ENCODE peak calls at places on chromosomes 13 and 19, in four cellular contexts. One of them, this sample, is unnamed.

GRCh38 chr19:2261438-2262172 is 5.4 kb upstream of the JSRP1 start:
- DNase-seq in heart right ventricle: no peak
- DNase-seq in mesenchymal stem cell: no peak
- DNase-seq in psoas muscle: no peak
- DNase-seq in this sample: no peak

GRCh38 chr19:49094505-49095482 is 9.5 kb downstream of the SNRNP70 start:
- DNase-seq in heart right ventricle: peak; percentile 73
- DNase-seq in mesenchymal stem cell: no peak
- DNase-seq in psoas muscle: peak; percentile 58
- DNase-seq in this sample: no peak

GRCh38 chr19:45769821-45770191 is 754 bp upstream of the SIX5 start:
- DNase-seq in mesenchymal stem cell: peak; percentile 68
- DNase-seq in psoas muscle: no peak
- DNase-seq in heart right ventricle: peak; percentile 45
- DNase-seq in this sample: no peak

GRCh38 chr13:102709536-102709935 is 14.7 kb upstream of the METTL21C start:
- DNase-seq in heart right ventricle: no peak
- DNase-seq in mesenchymal stem cell: no peak
- DNase-seq in psoas muscle: no peak
- DNase-seq in this sample: no peak

GRCh38 chr13:34258646-34259386 is 440.9 kb downstream of the RFC3 start:
- DNase-seq in heart right ventricle: no peak
- DNase-seq in psoas muscle: no peak
- DNase-seq in mesenchymal stem cell: no peak
- DNase-seq in this sample: no peak

GRCh38 chr19:21604941-21605548 is 99.6 kb downstream of the ZNF429 start:
- DNase-seq in heart right ventricle: peak; percentile 47
- DNase-seq in mesenchymal stem cell: no peak
- DNase-seq in psoas muscle: no peak
- DNase-seq in this sample: no peak

GRCh38 chr13:45541806-45542205 is 73.7 kb downstream of the ERICH6B start:
- DNase-seq in psoas muscle: no peak
- DNase-seq in heart right ventricle: no peak
- DNase-seq in mesenchymal stem cell: no peak
- DNase-seq in this sample: no peak

GRCh38 chr19:485583-486236 is 10.6 kb upstream of the MADCAM1 start:
- DNase-seq in psoas muscle: no peak
- DNase-seq in heart right ventricle: no peak
- DNase-seq in mesenchymal stem cell: peak; percentile 76
- DNase-seq in this sample: no peak

GRCh38 chr19:19652482-19653295 is 9.2 kb upstream of the GMIP start:
- DNase-seq in psoas muscle: no peak
- DNase-seq in heart right ventricle: no peak
- DNase-seq in mesenchymal stem cell: no peak
- DNase-seq in this sample: no peak

GRCh38 chr19:38263696-38264485 is 482 bp upstream of the SPINT2 start:
- DNase-seq in mesenchymal stem cell: peak; percentile 70
- DNase-seq in psoas muscle: no peak
- DNase-seq in heart right ventricle: no peak
- DNase-seq in this sample: peak; percentile 46

GRCh38 chr13:45209229-45209628 is 8.4 kb upstream of the KCTD4 start:
- DNase-seq in heart right ventricle: no peak
- DNase-seq in psoas muscle: no peak
- DNase-seq in mesenchymal stem cell: peak; percentile 70
- DNase-seq in this sample: no peak

GRCh38 chr13:113425931-113426590 is 27.2 kb downstream of the ADPRHL1 start:
- DNase-seq in mesenchymal stem cell: no peak
- DNase-seq in psoas muscle: no peak
- DNase-seq in heart right ventricle: no peak
- DNase-seq in this sample: no peak

DNA sequence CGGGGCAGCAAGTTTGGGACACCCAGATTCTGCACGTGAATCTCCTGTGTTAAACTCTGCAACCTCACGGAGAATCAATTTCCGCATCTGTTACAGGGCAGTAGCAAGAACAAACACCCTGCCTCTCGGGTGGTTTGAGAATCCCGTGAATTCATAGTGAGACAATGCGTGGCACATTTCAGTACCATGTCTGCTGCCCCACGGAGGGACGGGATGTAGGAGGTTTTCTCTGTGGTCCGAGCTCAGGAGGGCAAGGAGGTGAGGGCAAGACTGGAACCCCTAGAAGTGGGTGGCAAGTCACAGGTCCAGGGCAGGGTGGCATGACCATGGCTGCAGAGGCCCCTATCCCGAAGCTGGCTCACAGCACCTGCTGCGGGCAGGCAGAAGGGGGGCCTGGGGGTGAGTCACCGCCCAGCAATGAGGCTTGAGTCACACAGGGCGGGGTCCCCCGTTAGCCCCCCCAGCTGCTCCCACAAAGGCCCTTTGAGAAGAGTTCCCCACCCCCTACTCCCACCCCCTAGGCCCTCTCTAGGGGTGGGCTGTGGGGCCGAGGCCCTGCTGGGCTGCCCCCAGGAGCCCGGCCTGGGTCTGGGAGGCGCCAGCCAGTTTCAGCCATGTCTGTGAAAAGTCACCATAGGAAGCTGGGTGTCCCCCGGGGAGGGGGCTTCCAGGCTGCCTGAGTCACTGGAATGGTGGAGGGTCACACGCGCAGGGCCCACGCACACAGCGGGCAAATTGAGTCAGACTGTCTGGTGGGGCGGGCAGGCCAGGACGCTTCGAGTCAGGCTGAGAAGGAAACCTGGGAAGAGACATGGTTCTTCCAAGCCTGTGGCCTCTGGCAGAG is 25.8 kb upstream of the NANOS3 start:
- DNase-seq in mesenchymal stem cell: peak; percentile 96
- DNase-seq in psoas muscle: peak; percentile 92
- DNase-seq in heart right ventricle: peak; percentile 88
- DNase-seq in this sample: peak; percentile 70
- H3K4me1 ChIP-seq in mesenchymal stem cell: peaks cover 50% of the 10 kb centered on the region
- H3K4me1 ChIP-seq in psoas muscle: peaks cover 48% of the 10 kb centered on the region
- H3K4me1 ChIP-seq in heart right ventricle: peaks cover 23% of the 10 kb centered on the region
- H3K4me1 ChIP-seq in this sample: peaks cover 41% of the 10 kb centered on the region

GRCh38 chr19:57803594-57804325 is 11.0 kb downstream of the ZNF552 start:
- DNase-seq in mesenchymal stem cell: peak; percentile 86
- DNase-seq in heart right ventricle: no peak
- DNase-seq in psoas muscle: no peak
- DNase-seq in this sample: no peak

GRCh38 chr19:57803265-57803593 is 11.5 kb downstream of the ZNF552 start:
- DNase-seq in psoas muscle: no peak
- DNase-seq in mesenchymal stem cell: no peak
- DNase-seq in heart right ventricle: no peak
- DNase-seq in this sample: no peak

GRCh38 chr19:57802269-57802668 is 12.4 kb downstream of the ZNF552 start:
- DNase-seq in heart right ventricle: no peak
- DNase-seq in psoas muscle: no peak
- DNase-seq in mesenchymal stem cell: no peak
- DNase-seq in this sample: no peak

GRCh38 chr19:57800696-57801095 is 14.0 kb downstream of the ZNF552 start:
- DNase-seq in mesenchymal stem cell: no peak
- DNase-seq in heart right ventricle: no peak
- DNase-seq in psoas muscle: no peak
- DNase-seq in this sample: no peak
- H3K27ac ChIP-seq in mesenchymal stem cell: no peak overlapping the region
- H3K27ac ChIP-seq in heart right ventricle: no peak overlapping the region
- H3K27ac ChIP-seq in psoas muscle: no peak overlapping the region
- H3K27ac ChIP-seq in this sample: no peak overlapping the region

DNA sequence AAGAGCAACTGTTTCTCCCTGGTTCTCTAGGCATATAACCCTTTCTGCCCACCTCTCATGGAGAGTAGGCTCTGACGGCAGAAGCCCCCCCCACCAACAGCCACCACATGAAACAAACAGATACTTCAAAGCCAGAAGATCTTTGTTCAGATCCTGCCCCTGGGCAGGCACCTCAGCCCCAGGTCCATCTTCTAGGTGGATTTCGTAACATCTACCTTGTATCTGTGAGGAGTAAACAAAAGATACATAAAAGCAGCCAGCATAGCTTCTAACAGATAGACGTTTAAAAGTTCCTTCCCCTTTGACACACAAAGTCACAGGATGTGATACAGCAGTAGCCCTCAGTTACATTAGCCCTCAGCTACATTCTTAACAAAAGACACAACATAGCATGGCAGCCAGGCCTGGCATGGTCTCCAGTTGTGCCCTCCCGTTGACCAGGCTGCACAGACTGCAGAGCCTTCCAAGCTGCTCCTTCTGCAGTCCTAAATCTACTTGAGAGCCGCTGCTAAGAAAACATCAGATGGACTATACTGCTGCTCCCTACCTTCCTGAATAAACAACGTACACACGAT is 35.4 kb downstream of the BRD4 start:
- DNase-seq in mesenchymal stem cell: no peak
- DNase-seq in heart right ventricle: no peak
- DNase-seq in psoas muscle: no peak
- DNase-seq in this sample: no peak
- H3K4me1 ChIP-seq in mesenchymal stem cell: peaks cover 34% of the 10 kb centered on the region
- H3K4me1 ChIP-seq in heart right ventricle: peaks cover 53% of the 10 kb centered on the region
- H3K4me1 ChIP-seq in psoas muscle: peaks cover 96% of the 10 kb centered on the region
- H3K4me1 ChIP-seq in this sample: peaks cover 100% of the 10 kb centered on the region

DNA sequence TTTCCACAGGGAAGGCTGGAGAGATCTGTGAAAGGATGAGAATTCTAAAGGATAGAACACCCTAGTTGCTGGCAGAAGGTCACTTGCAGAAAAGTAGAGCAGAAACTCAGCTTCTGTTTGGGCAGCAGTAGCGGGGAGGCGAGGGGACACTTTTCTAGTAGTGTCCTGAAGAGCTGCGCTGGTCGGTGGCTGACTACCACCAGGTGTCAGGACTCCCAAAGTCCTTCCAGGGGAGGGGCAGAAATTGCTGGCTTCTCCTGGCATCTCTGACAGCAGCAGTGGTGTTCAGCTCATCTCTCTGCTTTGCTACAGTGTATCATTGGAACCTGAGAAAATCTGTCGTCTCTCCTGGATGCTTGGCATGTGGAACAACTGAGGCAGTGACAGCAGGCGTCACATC is 120.9 kb downstream of the ZDHHC20 start:
- DNase-seq in mesenchymal stem cell: peak; percentile 2
- DNase-seq in heart right ventricle: no peak
- DNase-seq in psoas muscle: no peak
- DNase-seq in this sample: no peak
- H3K27ac ChIP-seq in mesenchymal stem cell: no peak overlapping the region
- H3K27ac ChIP-seq in heart right ventricle: no peak overlapping the region
- H3K27ac ChIP-seq in psoas muscle: no peak overlapping the region
- H3K27ac ChIP-seq in this sample: no peak overlapping the region

GRCh38 chr13:56886398-56886797 is 254.3 kb upstream of the PRR20A start:
- DNase-seq in heart right ventricle: no peak
- DNase-seq in mesenchymal stem cell: no peak
- DNase-seq in psoas muscle: no peak
- DNase-seq in this sample: no peak
- H3K4me1 ChIP-seq in heart right ventricle: no peaks in the 10 kb centered on the region
- H3K4me1 ChIP-seq in mesenchymal stem cell: no peaks in the 10 kb centered on the region
- H3K4me1 ChIP-seq in psoas muscle: no peaks in the 10 kb centered on the region
- H3K4me1 ChIP-seq in this sample: no peaks in the 10 kb centered on the region

GRCh38 chr19:13095393-13095784 is 7.3 kb downstream of the LYL1 start:
- DNase-seq in psoas muscle: no peak
- DNase-seq in heart right ventricle: no peak
- DNase-seq in mesenchymal stem cell: no peak
- DNase-seq in this sample: no peak
- H3K27ac ChIP-seq in psoas muscle: no peak overlapping the region
- H3K27ac ChIP-seq in heart right ventricle: peak overlapping the region; percentile 83
- H3K27ac ChIP-seq in mesenchymal stem cell: no peak overlapping the region
- H3K27ac ChIP-seq in this sample: peak overlapping the region; percentile 50

GRCh38 chr13:51420681-51421476 is 32.0 kb downstream of the INTS6 start:
- DNase-seq in heart right ventricle: no peak
- DNase-seq in mesenchymal stem cell: peak; percentile 25
- DNase-seq in psoas muscle: no peak
- DNase-seq in this sample: no peak

GRCh38 chr13:51423766-51424165 is 29.1 kb downstream of the INTS6 start:
- DNase-seq in mesenchymal stem cell: no peak
- DNase-seq in heart right ventricle: no peak
- DNase-seq in psoas muscle: no peak
- DNase-seq in this sample: no peak

GRCh38 chr13:51426982-51427381 is 25.9 kb downstream of the INTS6 start:
- DNase-seq in heart right ventricle: no peak
- DNase-seq in mesenchymal stem cell: no peak
- DNase-seq in psoas muscle: no peak
- DNase-seq in this sample: no peak

GRCh38 chr13:51422484-51422883 is 30.4 kb downstream of the INTS6 start:
- DNase-seq in mesenchymal stem cell: no peak
- DNase-seq in psoas muscle: no peak
- DNase-seq in heart right ventricle: no peak
- DNase-seq in this sample: no peak

DNA sequence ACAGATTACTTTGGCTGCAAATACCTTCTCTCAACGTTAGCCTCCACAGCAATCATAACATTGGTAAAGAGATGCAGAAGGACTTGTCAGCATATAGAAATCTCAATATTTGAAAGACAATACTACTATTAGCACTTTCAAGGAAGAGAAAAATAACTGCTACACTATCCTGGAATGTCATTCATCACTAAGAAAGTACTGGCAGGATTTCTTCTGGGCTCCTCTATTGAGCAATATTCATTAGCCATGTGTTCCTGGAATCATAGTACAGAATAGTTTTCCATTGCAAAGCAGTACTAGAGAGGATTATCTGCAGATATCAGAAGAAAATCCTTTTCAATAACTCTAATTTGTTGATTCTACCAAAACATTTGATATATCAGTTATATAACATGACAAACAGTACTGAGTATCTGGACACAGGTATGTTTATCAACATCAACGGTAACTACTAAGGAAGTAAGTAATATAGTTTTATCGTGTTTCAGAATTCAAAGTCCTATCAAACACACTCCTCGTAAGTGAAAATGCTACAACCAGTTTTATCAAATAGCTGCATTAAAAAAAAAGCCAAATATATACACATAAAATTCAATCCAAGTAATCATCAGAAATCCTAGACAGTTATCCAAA is 27.3 kb downstream of the INTS6 start:
- DNase-seq in mesenchymal stem cell: peak; percentile 62
- DNase-seq in heart right ventricle: no peak
- DNase-seq in psoas muscle: no peak
- DNase-seq in this sample: no peak
- H3K4me1 ChIP-seq in mesenchymal stem cell: peaks cover 1% of the 10 kb centered on the region
- H3K4me1 ChIP-seq in heart right ventricle: no peaks in the 10 kb centered on the region
- H3K4me1 ChIP-seq in psoas muscle: peaks cover 31% of the 10 kb centered on the region
- H3K4me1 ChIP-seq in this sample: peaks cover 17% of the 10 kb centered on the region

DNA sequence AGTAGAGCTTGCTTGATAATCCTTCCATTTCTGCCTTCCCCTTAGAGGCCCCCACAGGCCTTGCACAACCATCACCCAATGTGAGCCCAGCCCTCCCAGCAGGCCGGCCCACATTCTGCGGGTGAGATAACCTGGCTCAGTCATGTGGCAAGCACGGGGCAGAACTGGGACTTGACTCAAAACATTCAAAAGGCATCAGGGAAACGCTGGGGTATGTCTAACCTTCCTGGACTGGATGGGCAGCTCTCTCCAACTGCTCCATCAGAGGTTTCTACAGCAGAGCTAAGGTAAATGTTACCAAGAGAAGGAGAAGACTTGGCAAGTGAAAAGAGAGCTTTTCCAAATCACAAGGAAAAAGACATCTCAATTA is 24.8 kb downstream of the EPS15L1 start:
- DNase-seq in mesenchymal stem cell: peak; percentile 88
- DNase-seq in psoas muscle: peak; percentile 78
- DNase-seq in heart right ventricle: peak; percentile 82
- DNase-seq in this sample: no peak
- H3K27ac ChIP-seq in mesenchymal stem cell: peak overlapping the region; percentile 90
- H3K27ac ChIP-seq in psoas muscle: peak overlapping the region; percentile 82
- H3K27ac ChIP-seq in heart right ventricle: peak overlapping the region; percentile 44
- H3K27ac ChIP-seq in this sample: peak overlapping the region; percentile 40

DNA sequence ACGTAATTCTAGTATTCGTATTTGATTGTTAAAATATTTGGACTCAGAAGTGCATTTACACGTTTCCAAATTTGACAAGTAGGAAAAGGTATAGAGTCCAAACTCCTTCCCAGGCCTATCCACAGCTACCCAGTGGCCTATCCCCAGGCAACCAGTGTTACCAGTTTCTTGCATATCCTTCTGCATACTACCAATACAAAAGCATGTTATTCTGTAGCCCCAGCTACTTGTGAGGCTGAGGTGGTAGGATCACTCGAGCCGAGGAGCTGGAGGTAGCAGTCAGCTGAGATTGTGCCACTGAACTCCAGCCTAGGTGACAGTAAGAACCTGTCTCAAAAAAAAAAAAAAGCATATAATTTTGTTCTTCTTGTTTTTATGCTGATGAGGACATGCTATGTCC is 67.1 kb downstream of the LRCH1 start:
- DNase-seq in psoas muscle: no peak
- DNase-seq in heart right ventricle: no peak
- DNase-seq in mesenchymal stem cell: no peak
- DNase-seq in this sample: no peak
- H3K4me1 ChIP-seq in psoas muscle: peaks cover 15% of the 10 kb centered on the region
- H3K4me1 ChIP-seq in heart right ventricle: peaks cover 8% of the 10 kb centered on the region
- H3K4me1 ChIP-seq in mesenchymal stem cell: peaks cover 15% of the 10 kb centered on the region
- H3K4me1 ChIP-seq in this sample: peaks cover 38% of the 10 kb centered on the region